ENCODE peak calls at places on chromosome 15, in six cellular contexts. One of them, this sample, is unnamed.

GRCh38 chr15:68479406-68479805 is 47.4 kb upstream of the ITGA11 start:
- DNase-seq in SK-N-SH: no peak
- DNase-seq in A549: no peak
- DNase-seq in transverse colon: peak
- DNase-seq in ovary: no peak
- DNase-seq in sigmoid colon: peak
- DNase-seq in this sample: no peak

GRCh38 chr15:56411122-56411749 is 46.0 kb downstream of the TEX9 start:
- DNase-seq in SK-N-SH: no peak
- DNase-seq in A549: no peak
- DNase-seq in transverse colon: no peak
- DNase-seq in ovary: no peak
- DNase-seq in sigmoid colon: no peak
- DNase-seq in this sample: no peak

GRCh38 chr15:32825219-32825618 is 107.4 kb downstream of the GREM1 start:
- DNase-seq in SK-N-SH: no peak
- DNase-seq in A549: no peak
- DNase-seq in transverse colon: no peak
- DNase-seq in ovary: no peak
- DNase-seq in sigmoid colon: no peak
- DNase-seq in this sample: no peak

GRCh38 chr15:26771168-26771916 is 1.5 kb downstream of the GABRB3 start:
- DNase-seq in SK-N-SH: peak
- DNase-seq in A549: no peak
- DNase-seq in transverse colon: no peak
- DNase-seq in ovary: peak
- DNase-seq in sigmoid colon: no peak
- DNase-seq in this sample: no peak

GRCh38 chr15:64162478-64162868 is 349 bp downstream of the PPIB start:
- DNase-seq in SK-N-SH: no peak
- DNase-seq in A549: peak
- DNase-seq in transverse colon: no peak
- DNase-seq in ovary: no peak
- DNase-seq in sigmoid colon: no peak
- DNase-seq in this sample: no peak

GRCh38 chr15:98647026-98647773 is 1.1 kb upstream of the IGF1R start:
- DNase-seq in SK-N-SH: peak
- DNase-seq in A549: peak
- DNase-seq in transverse colon: peak
- DNase-seq in ovary: peak
- DNase-seq in sigmoid colon: peak
- DNase-seq in this sample: no peak

GRCh38 chr15:57751177-57751800 is 44.8 kb downstream of the POLR2M start:
- DNase-seq in SK-N-SH: peak
- DNase-seq in A549: peak
- DNase-seq in transverse colon: no peak
- DNase-seq in ovary: no peak
- DNase-seq in sigmoid colon: no peak
- DNase-seq in this sample: no peak

GRCh38 chr15:98226149-98226548 is 265.6 kb downstream of the ARRDC4 start:
- DNase-seq in SK-N-SH: no peak
- DNase-seq in A549: no peak
- DNase-seq in transverse colon: no peak
- DNase-seq in ovary: no peak
- DNase-seq in sigmoid colon: no peak
- DNase-seq in this sample: no peak

GRCh38 chr15:61115679-61116078 is 113.4 kb downstream of the RORA start:
- DNase-seq in SK-N-SH: no peak
- DNase-seq in A549: no peak
- DNase-seq in transverse colon: no peak
- DNase-seq in ovary: no peak
- DNase-seq in sigmoid colon: no peak
- DNase-seq in this sample: no peak

GRCh38 chr15:76467136-76467535 is 130.6 kb downstream of the ISL2 start:
- DNase-seq in SK-N-SH: no peak
- DNase-seq in A549: no peak
- DNase-seq in transverse colon: no peak
- DNase-seq in ovary: no peak
- DNase-seq in sigmoid colon: no peak
- DNase-seq in this sample: no peak

GRCh38 chr15:101694261-101694660 is 30.0 kb downstream of the TARS3 start:
- DNase-seq in SK-N-SH: no peak
- DNase-seq in A549: no peak
- DNase-seq in transverse colon: no peak
- DNase-seq in ovary: no peak
- DNase-seq in sigmoid colon: no peak
- DNase-seq in this sample: no peak

GRCh38 chr15:73328986-73329385 is 39.8 kb downstream of the HCN4 start:
- DNase-seq in SK-N-SH: no peak
- DNase-seq in A549: no peak
- DNase-seq in transverse colon: no peak
- DNase-seq in ovary: no peak
- DNase-seq in sigmoid colon: peak
- DNase-seq in this sample: no peak

GRCh38 chr15:87871130-87871737 is 385.3 kb downstream of the NTRK3 start:
- DNase-seq in SK-N-SH: no peak
- DNase-seq in A549: no peak
- DNase-seq in transverse colon: no peak
- DNase-seq in ovary: no peak
- DNase-seq in sigmoid colon: no peak
- DNase-seq in this sample: no peak

GRCh38 chr15:48581221-48581620 is 64.3 kb downstream of the FBN1 start:
- DNase-seq in SK-N-SH: no peak
- DNase-seq in A549: no peak
- DNase-seq in transverse colon: no peak
- DNase-seq in ovary: no peak
- DNase-seq in sigmoid colon: no peak
- DNase-seq in this sample: no peak

GRCh38 chr15:72342385-72342784 is 22.4 kb upstream of the CELF6 start:
- DNase-seq in SK-N-SH: peak
- DNase-seq in A549: no peak
- DNase-seq in transverse colon: peak
- DNase-seq in ovary: no peak
- DNase-seq in sigmoid colon: no peak
- DNase-seq in this sample: no peak

GRCh38 chr15:72227192-72227586 is 3.8 kb downstream of the PKM start:
- DNase-seq in SK-N-SH: no peak
- DNase-seq in A549: no peak
- DNase-seq in transverse colon: no peak
- DNase-seq in ovary: no peak
- DNase-seq in sigmoid colon: no peak
- DNase-seq in this sample: no peak

GRCh38 chr15:31585231-31585630 is 258.6 kb downstream of the KLF13 start:
- DNase-seq in SK-N-SH: no peak
- DNase-seq in A549: no peak
- DNase-seq in transverse colon: no peak
- DNase-seq in ovary: no peak
- DNase-seq in sigmoid colon: no peak
- DNase-seq in this sample: no peak

GRCh38 chr15:99010743-99011142 is 3.2 kb upstream of the PGPEP1L start:
- DNase-seq in SK-N-SH: no peak
- DNase-seq in A549: no peak
- DNase-seq in transverse colon: no peak
- DNase-seq in ovary: no peak
- DNase-seq in sigmoid colon: no peak
- DNase-seq in this sample: no peak

DNA sequence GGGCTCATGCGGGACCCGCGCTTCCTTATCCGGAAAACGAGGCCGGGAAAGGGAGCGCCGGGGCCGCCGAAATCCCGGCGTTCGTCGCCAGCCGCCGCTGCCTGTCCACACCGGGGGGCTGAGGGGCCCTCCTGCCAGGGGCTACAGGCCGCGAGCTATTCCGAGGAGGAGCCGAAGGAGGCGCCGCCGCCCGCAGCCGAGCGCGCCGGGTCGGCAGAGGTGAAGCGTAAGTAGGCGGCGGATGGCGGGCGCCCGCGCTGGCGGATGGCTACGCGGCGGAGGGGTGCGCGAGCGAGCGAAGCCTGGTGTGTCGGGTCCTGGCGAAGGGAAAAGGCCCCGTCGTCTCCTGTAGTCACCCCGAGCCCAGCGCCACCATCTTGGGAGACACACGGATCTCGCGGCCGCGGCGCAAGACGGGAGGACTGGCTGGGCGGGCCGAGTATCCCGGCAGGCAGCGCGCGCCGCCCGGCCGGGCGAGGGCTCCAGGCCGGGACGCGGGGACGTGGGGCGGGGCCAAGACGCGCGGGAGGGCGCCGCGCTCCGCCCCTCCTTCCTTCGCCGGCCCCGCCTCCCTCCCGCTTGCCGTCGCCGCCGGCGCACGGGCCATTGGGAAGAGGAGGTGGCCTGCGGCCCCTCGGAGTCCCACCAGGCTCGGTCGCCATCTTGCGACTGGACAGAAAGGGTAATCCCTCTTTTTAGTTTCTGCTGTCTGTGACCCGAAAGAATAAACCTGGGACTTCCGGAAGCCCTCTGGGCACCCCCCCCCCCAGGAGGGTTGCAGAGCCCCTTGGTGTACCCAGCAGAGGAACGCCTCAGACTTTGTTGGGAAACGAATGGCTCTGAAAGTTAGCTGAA is at the start of gene UBE3A:
- DNase-seq in SK-N-SH: peak
- DNase-seq in A549: peak
- DNase-seq in transverse colon: peak
- DNase-seq in ovary: peak
- DNase-seq in sigmoid colon: peak
- DNase-seq in this sample: peak
- TF ChIP-seq EP300 in SK-N-SH: no peak
- TF ChIP-seq EP300 in A549: no peak
- TF ChIP-seq EP300 in transverse colon: no peak
- TF ChIP-seq EP300 in ovary: no peak
- TF ChIP-seq EP300 in sigmoid colon: no peak
- TF ChIP-seq EP300 in this sample: peak

GRCh38 chr15:28876131-28876844 is 9.5 kb upstream of the APBA2 start:
- DNase-seq in SK-N-SH: no peak
- DNase-seq in A549: no peak
- DNase-seq in transverse colon: no peak
- DNase-seq in ovary: no peak
- DNase-seq in sigmoid colon: no peak
- DNase-seq in this sample: no peak

GRCh38 chr15:28880680-28881079 is 5.1 kb upstream of the APBA2 start:
- DNase-seq in SK-N-SH: no peak
- DNase-seq in A549: no peak
- DNase-seq in transverse colon: no peak
- DNase-seq in ovary: no peak
- DNase-seq in sigmoid colon: no peak
- DNase-seq in this sample: no peak

GRCh38 chr15:28879551-28879950 is 6.2 kb upstream of the APBA2 start:
- DNase-seq in SK-N-SH: no peak
- DNase-seq in A549: no peak
- DNase-seq in transverse colon: no peak
- DNase-seq in ovary: no peak
- DNase-seq in sigmoid colon: no peak
- DNase-seq in this sample: no peak

GRCh38 chr15:28876845-28877185 is 9.0 kb upstream of the APBA2 start:
- DNase-seq in SK-N-SH: no peak
- DNase-seq in A549: no peak
- DNase-seq in transverse colon: no peak
- DNase-seq in ovary: no peak
- DNase-seq in sigmoid colon: no peak
- DNase-seq in this sample: no peak

GRCh38 chr15:28878209-28878608 is 7.6 kb upstream of the APBA2 start:
- DNase-seq in SK-N-SH: no peak
- DNase-seq in A549: no peak
- DNase-seq in transverse colon: no peak
- DNase-seq in ovary: no peak
- DNase-seq in sigmoid colon: no peak
- DNase-seq in this sample: no peak
- H3K27ac ChIP-seq in SK-N-SH: no peak
- H3K27ac ChIP-seq in A549: no peak
- H3K27ac ChIP-seq in transverse colon: no peak
- H3K27ac ChIP-seq in ovary: no peak
- H3K27ac ChIP-seq in sigmoid colon: no peak
- H3K27ac ChIP-seq in this sample: no peak

DNA sequence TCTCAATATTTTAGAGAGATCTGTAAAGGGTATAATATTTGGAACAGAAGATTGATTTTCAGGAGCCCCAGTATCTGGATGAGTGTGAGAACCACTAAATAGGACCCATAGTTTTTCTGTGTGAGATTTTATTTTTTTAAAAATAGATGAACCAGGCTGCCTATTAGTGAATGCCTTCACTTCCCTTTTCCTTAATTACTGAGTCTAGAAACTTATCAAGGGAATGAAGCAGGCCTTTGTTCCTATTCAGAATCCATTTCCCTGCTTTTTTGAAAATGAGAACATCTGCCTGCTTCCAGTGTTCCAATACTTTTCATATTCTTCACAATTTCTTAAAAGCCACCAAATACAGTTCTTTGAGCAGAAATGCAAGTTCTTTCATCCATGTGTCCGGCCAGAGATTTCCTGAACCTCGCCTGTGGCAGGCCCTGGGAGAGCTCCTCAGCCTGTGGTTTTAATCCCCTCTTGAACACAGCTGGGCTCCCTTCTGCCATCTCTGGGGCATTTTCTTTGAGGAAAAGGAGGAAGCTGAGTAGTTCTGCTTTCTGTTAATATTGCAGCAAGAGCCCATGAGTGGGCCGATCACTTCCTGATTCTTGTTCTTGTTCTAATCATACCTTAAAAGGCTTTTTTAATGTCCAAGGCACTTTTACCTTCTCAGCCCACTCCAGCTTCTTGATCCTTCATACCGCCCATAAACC is 4.7 kb downstream of the EHD4 start:
- DNase-seq in SK-N-SH: no peak
- DNase-seq in A549: no peak
- DNase-seq in transverse colon: peak
- DNase-seq in ovary: no peak
- DNase-seq in sigmoid colon: peak
- DNase-seq in this sample: no peak
- H3K4me3 ChIP-seq in SK-N-SH: no peak
- H3K4me3 ChIP-seq in A549: no peak
- H3K4me3 ChIP-seq in transverse colon: no peak
- H3K4me3 ChIP-seq in ovary: no peak
- H3K4me3 ChIP-seq in sigmoid colon: no peak
- H3K4me3 ChIP-seq in this sample: no peak

GRCh38 chr15:79004336-79004735 is 59.5 kb upstream of the CTSH start:
- DNase-seq in SK-N-SH: no peak
- DNase-seq in A549: no peak
- DNase-seq in transverse colon: peak
- DNase-seq in ovary: no peak
- DNase-seq in sigmoid colon: no peak
- DNase-seq in this sample: no peak
- TF ChIP-seq EP300 in SK-N-SH: no peak
- TF ChIP-seq EP300 in A549: no peak
- TF ChIP-seq EP300 in transverse colon: no peak
- TF ChIP-seq EP300 in ovary: no peak
- TF ChIP-seq EP300 in sigmoid colon: no peak
- TF ChIP-seq EP300 in this sample: no peak